ENCODE peak calls at places on chromosomes 4 and X, in five cellular contexts. R is stimulated activated CD8-positive, alpha-beta memory T cell treated with anti-CD3 and anti-CD28 coated beads, Interleukin-4, amount 100 ng/mL, for 48 hours; S is activated CD4-positive, CD25-positive, alpha-beta regulatory T cell; M is NCI-H524; G is hypothalamus. U is an unnamed sample.

GRCh38 chr4:159856451-159856850 is 753.6 kb downstream of the RAPGEF2 start:
- DNase-seq in R (no peak), M (peak; percentile 7), S (no peak), G (no peak), U (no peak)

GRCh38 chrX:105483011-105483410 is 262.5 kb upstream of the TEX13A start:
- DNase-seq in S (no peak), R (no peak), M (no peak), G (no peak), U (peak; percentile 45)

GRCh38 chr4:3297066-3297859 is 4.4 kb downstream of the RGS12 start:
- DNase-seq in S (no peak), M (no peak), R (no peak), G (no peak), U (no peak)

GRCh38 chr4:83013420-83013867 is 2.8 kb upstream of the LIN54 start:
- DNase-seq in G (no peak), R (no peak), S (no peak), M (no peak), U (peak; percentile 13)

GRCh38 chr4:46820154-46820553 is 88.9 kb downstream of the COX7B2 start:
- DNase-seq in M (no peak), S (no peak), R (no peak), G (no peak), U (no peak)

GRCh38 chr4:114272226-114272625 is 292.8 kb upstream of the ARSJ start:
- DNase-seq in R (no peak), G (no peak), S (no peak), M (no peak), U (peak; percentile 57)

GRCh38 chrX:136063340-136064079 is 78.3 kb downstream of the SLC9A6 start:
- DNase-seq in G (no peak), M (no peak), S (no peak), R (no peak), U (no peak)

GRCh38 chr4:72951628-72952027 is 117.9 kb downstream of the COX18 start:
- DNase-seq in R (no peak), G (no peak), S (no peak), M (no peak), U (peak; percentile 54)

GRCh38 chr4:19748470-19748869 is 503.2 kb upstream of the SLIT2 start:
- DNase-seq in R (no peak), G (no peak), S (no peak), M (no peak), U (peak; percentile 0)

GRCh38 chrX:10156199-10157031 is at the start of gene CLCN4:
- DNase-seq in M (peak; percentile 80), R (no peak), S (no peak), G (peak; percentile 1), U (no peak)

GRCh38 chr4:89259435-89260028 is 48.1 kb downstream of the GPRIN3 start:
- DNase-seq in R (no peak), S (no peak), M (no peak), G (no peak), U (no peak)